ENCODE peak calls at places on chromosome 14, in ten cellular contexts. L, K, U, A, P, N, G, D, R and F are unnamed samples.

GRCh38 chr14:76773188-76773885 is 12.1 kb downstream of the VASH1 start:
- DNase-seq in R (no peak), K (no peak), P (peak; percentile 93), N (peak; percentile 83), L (peak; percentile 67), A (peak; percentile 77), G (peak; percentile 70), U (peak; percentile 74), D (peak; percentile 81), F (no peak)

GRCh38 chr14:93655078-93655750 is 133.1 kb downstream of the PRIMA1 start:
- DNase-seq in A (no peak), P (no peak), K (peak; percentile 34), R (no peak), U (peak; percentile 30), G (no peak), L (peak; percentile 44), N (peak; percentile 37), D (no peak), F (no peak)

GRCh38 chr14:95258156-95258555 is 61.6 kb downstream of the CLMN start:
- DNase-seq in L (no peak), K (no peak), A (no peak), R (no peak), U (no peak), N (no peak), P (no peak), D (no peak), G (no peak), F (no peak)

GRCh38 chr14:87131879-87132278 is 861.1 kb downstream of the GALC start:
- DNase-seq in R (no peak), U (no peak), K (no peak), L (peak; percentile 73), N (peak; percentile 28), P (no peak), A (no peak), D (no peak), G (no peak), F (no peak)

GRCh38 chr14:100417466-100417865 is 94.3 kb downstream of the SLC25A47 start:
- DNase-seq in R (no peak), N (peak; percentile 91), G (no peak), K (no peak), P (no peak), A (peak; percentile 61), D (no peak), U (no peak), L (peak; percentile 90), F (no peak)

GRCh38 chr14:91307046-91307445 is 62.5 kb upstream of the GPR68 start:
- DNase-seq in D (peak; percentile 43), G (no peak), K (no peak), N (no peak), U (no peak), R (no peak), P (no peak), L (no peak), A (no peak), F (no peak)

GRCh38 chr14:95784137-95784536 is 70.2 kb upstream of the TCL1A start:
- DNase-seq in K (no peak), D (no peak), R (no peak), G (no peak), N (peak; percentile 19), L (peak; percentile 44), U (no peak), A (no peak), P (no peak), F (no peak)

GRCh38 chr14:27318769-27319280 is 721.0 kb upstream of the NOVA1 start:
- DNase-seq in R (no peak), K (no peak), D (no peak), L (no peak), P (no peak), G (no peak), N (no peak), U (no peak), A (no peak), F (no peak)

GRCh38 chr14:58565834-58566233 is 71.9 kb upstream of the DACT1 start:
- DNase-seq in A (no peak), U (no peak), N (peak; percentile 17), D (no peak), L (no peak), P (no peak), G (no peak), K (no peak), R (no peak), F (no peak)
- TF ChIP-seq CTCF in A (no peak), U (no peak), N (no peak), D (no peak), L (no peak), P (no peak), G (no peak), K (no peak), R (no peak), F (no peak)

GRCh38 chr14:64340560-64341196 is 46.5 kb upstream of the ESR2 start:
- DNase-seq in N (no peak), K (no peak), D (no peak), A (no peak), R (no peak), L (no peak), P (no peak), U (no peak), G (no peak), F (no peak)

GRCh38 chr14:64338616-64339316 is 44.6 kb upstream of the ESR2 start:
- DNase-seq in D (peak; percentile 96), K (peak; percentile 92), R (peak; percentile 91), N (peak; percentile 98), U (peak; percentile 94), A (peak; percentile 94), P (peak; percentile 98), G (peak; percentile 78), L (peak; percentile 99), F (peak; percentile 76)

DNA sequence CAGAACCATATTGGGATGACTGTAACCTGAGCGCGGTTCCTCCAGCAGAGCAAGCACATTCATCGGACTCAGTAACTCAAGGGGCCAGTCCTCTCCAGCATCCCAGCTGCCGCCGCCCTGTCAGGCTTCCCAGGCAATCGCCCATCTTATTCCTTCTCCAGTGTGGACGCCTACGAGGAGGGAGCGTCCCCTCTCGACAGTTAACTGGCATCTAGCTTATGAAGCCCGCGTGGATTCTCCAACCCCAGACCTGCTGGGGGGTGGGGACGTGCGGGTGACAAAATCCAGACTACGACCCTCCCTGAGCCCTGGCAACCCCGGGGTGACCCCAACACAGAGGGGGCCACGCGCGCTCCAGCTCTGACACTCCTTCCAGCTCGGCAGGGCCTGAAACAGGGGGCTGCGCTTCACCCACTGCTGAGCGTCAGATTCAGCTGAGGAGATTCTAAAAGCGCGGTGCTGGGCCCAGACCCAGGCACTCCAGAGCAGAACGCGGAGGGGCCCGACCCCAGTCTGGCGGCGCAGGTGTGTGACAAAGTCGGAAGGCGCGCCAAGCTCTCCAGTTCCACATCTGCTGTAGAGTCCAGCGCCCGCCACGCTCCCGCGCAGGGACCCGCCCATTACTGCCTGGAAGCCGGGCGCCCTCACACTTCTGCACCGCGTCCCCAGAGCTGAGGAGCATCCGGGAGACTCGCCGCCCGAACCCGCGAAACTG is 43.9 kb upstream of the ESR2 start:
- DNase-seq in P (no peak), K (peak; percentile 19), D (peak; percentile 87), N (peak; percentile 51), L (peak; percentile 46), U (peak; percentile 10), G (peak; percentile 25), A (no peak), R (no peak), F (peak; percentile 36)
- TF ChIP-seq CTCF in P (no peak), K (no peak), D (no peak), N (no peak), L (peak; percentile 13), U (no peak), G (no peak), A (no peak), R (no peak), F (no peak)

GRCh38 chr14:31717294-31718085 is 156.3 kb downstream of the NUBPL start:
- DNase-seq in D (no peak), N (peak; percentile 3), L (peak; percentile 3), U (no peak), K (no peak), A (no peak), G (no peak), R (no peak), P (no peak), F (no peak)
- TF ChIP-seq CTCF in D (no peak), N (no peak), L (no peak), U (no peak), K (no peak), A (no peak), G (no peak), R (no peak), P (no peak), F (no peak)

GRCh38 chr14:23286904-23287479 is 1.1 kb upstream of the HOMEZ start:
- DNase-seq in D (no peak), L (no peak), P (no peak), N (peak; percentile 32), A (no peak), G (no peak), U (peak; percentile 56), R (no peak), K (no peak), F (no peak)

GRCh38 chr14:23284654-23285529 is 1.0 kb downstream of the HOMEZ start:
- DNase-seq in R (no peak), P (no peak), K (peak; percentile 22), L (peak; percentile 34), U (peak; percentile 21), D (no peak), A (no peak), G (no peak), N (peak; percentile 39), F (no peak)

GRCh38 chr14:23281247-23281646 is 4.7 kb downstream of the HOMEZ start:
- DNase-seq in U (no peak), R (no peak), N (no peak), D (no peak), P (no peak), A (no peak), L (no peak), G (no peak), K (no peak), F (no peak)

GRCh38 chr14:23285530-23286019 is 357 bp downstream of the HOMEZ start:
- DNase-seq in G (no peak), U (no peak), K (no peak), N (no peak), L (peak; percentile 47), A (no peak), P (no peak), R (no peak), D (no peak), F (no peak)

DNA sequence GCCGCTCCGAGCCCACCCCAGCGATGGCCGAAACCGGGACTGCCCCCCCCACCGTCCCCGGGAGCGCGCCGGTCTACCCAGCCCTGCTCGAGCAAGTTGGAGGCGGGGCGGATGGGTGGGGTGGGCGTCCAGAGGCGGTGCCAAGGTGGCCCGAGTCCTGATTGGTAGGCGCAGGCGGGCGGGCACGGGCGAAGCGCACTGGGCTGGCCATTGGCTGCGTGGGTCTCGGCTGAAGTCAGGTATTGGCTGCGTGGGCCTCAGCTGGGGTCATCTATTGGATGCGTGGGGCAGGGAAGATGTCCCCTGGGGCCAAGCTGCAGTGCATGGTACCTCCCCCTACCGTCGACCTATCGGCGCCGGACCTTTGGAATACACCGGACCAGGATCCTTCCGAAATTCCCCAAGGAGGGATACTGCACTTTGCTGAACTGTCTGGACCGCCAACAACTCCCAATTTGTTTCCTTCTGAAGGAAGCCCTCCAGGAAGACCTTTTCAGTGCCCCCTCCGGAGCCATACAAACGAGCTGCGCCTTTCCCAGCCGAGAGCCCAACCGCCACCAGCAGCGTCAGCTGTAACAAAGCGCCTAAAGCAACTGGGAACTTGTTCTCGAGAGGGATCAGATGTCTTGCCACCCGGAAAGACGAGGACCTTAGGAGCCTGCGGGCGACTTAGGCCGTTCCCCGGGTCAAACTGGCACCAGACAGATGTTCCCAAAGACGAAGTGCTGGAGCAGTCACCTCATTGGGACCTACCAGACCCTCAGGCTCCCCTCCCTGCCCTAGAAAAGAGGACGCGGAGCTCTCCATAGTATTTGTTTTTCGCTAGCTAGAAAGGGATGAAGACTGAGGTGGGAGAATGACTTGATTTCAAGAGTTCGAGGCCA is at the start of gene HOMEZ:
- DNase-seq in N (peak; percentile 98), A (peak; percentile 99), L (peak; percentile 97), K (peak; percentile 91), U (peak; percentile 99), G (peak; percentile 97), P (peak; percentile 100), D (peak; percentile 99), R (peak; percentile 99), F (peak; percentile 97)
- TF ChIP-seq CTCF in N (no peak), A (no peak), L (no peak), K (no peak), U (no peak), G (no peak), P (peak; percentile 32), D (no peak), R (no peak), F (no peak)